ENCODE peak calls at places on chromosomes 3 and 15, in nine cellular contexts. E is coronary artery, Q is breast epithelium, A is stomach, Z is OCI-LY7, K is left ventricle myocardium inferior, D is brain microvascular endothelial cell, U is heart right ventricle, F is ovary. W is an unnamed sample.

GRCh38 chr3:159208080-159208479 is 406.2 kb downstream of the MFSD1 start:
- DNase-seq in E (no peak), Q (no peak), A (no peak), Z (no peak), K (no peak), D (no peak), U (no peak), F (no peak), W (no peak)

GRCh38 chr3:124834723-124835718 is 52.1 kb downstream of the ITGB5 start:
- DNase-seq in E (peak), Q (peak), A (peak), Z (peak), K (peak), D (peak), U (no peak), F (peak), W (no peak)

GRCh38 chr3:153961498-153961897 is 159.7 kb upstream of the ARHGEF26 start:
- DNase-seq in E (no peak), Q (no peak), A (no peak), Z (no peak), K (no peak), D (no peak), U (no peak), F (no peak), W (no peak)

GRCh38 chr15:40770147-40770721 is 454 bp downstream of the C15orf62 start:
- DNase-seq in E (no peak), Q (no peak), A (peak), Z (peak), K (no peak), D (no peak), U (no peak), F (no peak), W (no peak)

GRCh38 chr15:101411085-101411484 is 78.4 kb downstream of the PCSK6 start:
- DNase-seq in E (peak), Q (no peak), A (peak), Z (no peak), K (no peak), D (no peak), U (no peak), F (no peak), W (no peak)

GRCh38 chr3:17257269-17257668 is 372.5 kb downstream of the PLCL2 start:
- DNase-seq in E (no peak), Q (no peak), A (no peak), Z (no peak), K (no peak), D (no peak), U (no peak), F (no peak), W (no peak)

GRCh38 chr3:51684971-51685751 is 14.1 kb downstream of the TEX264 start:
- DNase-seq in E (no peak), Q (no peak), A (no peak), Z (no peak), K (no peak), D (no peak), U (no peak), F (no peak), W (no peak)

GRCh38 chr15:28942046-28942445 is 56.3 kb downstream of the APBA2 start:
- DNase-seq in E (peak), Q (no peak), A (peak), Z (no peak), K (no peak), D (no peak), U (no peak), F (no peak), W (no peak)

GRCh38 chr3:53680026-53680425 is 166.2 kb downstream of the CHDH start:
- DNase-seq in E (no peak), Q (no peak), A (no peak), Z (no peak), K (peak), D (no peak), U (no peak), F (peak), W (no peak)

GRCh38 chr3:171811059-171811912 is 1.0 kb upstream of the PLD1 start:
- DNase-seq in E (no peak), Q (no peak), A (no peak), Z (no peak), K (no peak), D (peak), U (no peak), F (no peak), W (no peak)

GRCh38 chr3:168722091-168722490 is 626.4 kb upstream of the GOLIM4 start:
- DNase-seq in E (no peak), Q (no peak), A (no peak), Z (no peak), K (no peak), D (peak), U (no peak), F (no peak), W (no peak)

GRCh38 chr15:45892182-45892581 is 257.4 kb downstream of the SQOR start:
- DNase-seq in E (no peak), Q (no peak), A (no peak), Z (no peak), K (no peak), D (no peak), U (no peak), F (no peak), W (no peak)

GRCh38 chr3:9776896-9777694 is 7.3 kb upstream of the CAMK1 start:
- DNase-seq in E (no peak), Q (no peak), A (no peak), Z (no peak), K (no peak), D (no peak), U (no peak), F (no peak), W (no peak)

GRCh38 chr15:50880651-50881114 is 27.8 kb upstream of the AP4E1 start:
- DNase-seq in E (no peak), Q (no peak), A (no peak), Z (peak), K (no peak), D (no peak), U (no peak), F (no peak), W (no peak)
- H3K27ac ChIP-seq in E (no peak), Q (no peak), A (no peak), Z (peak), K (no peak), D (peak), U (peak), F (no peak), W (no peak)

GRCh38 chr3:146469206-146470017 is at the start of gene PLSCR2:
- DNase-seq in E (peak), Q (peak), A (peak), Z (peak), K (peak), D (no peak), U (peak), F (peak), W (peak)
- H3K27ac ChIP-seq in E (peak), Q (peak), A (peak), Z (peak), K (peak), D (no peak), U (peak), F (no peak), W (no peak)

GRCh38 chr3:188978772-188979171 is 193.0 kb upstream of the TPRG1 start:
- DNase-seq in E (no peak), Q (no peak), A (no peak), Z (no peak), K (no peak), D (peak), U (no peak), F (peak), W (no peak)

GRCh38 chr3:188975612-188976314 is 196.0 kb upstream of the TPRG1 start:
- DNase-seq in E (no peak), Q (no peak), A (no peak), Z (no peak), K (no peak), D (peak), U (no peak), F (no peak), W (no peak)

GRCh38 chr3:188976407-188976806 is 195.4 kb upstream of the TPRG1 start:
- DNase-seq in E (no peak), Q (no peak), A (no peak), Z (no peak), K (no peak), D (no peak), U (no peak), F (no peak), W (no peak)

GRCh38 chr3:188972313-188972712 is 199.5 kb upstream of the TPRG1 start:
- DNase-seq in E (no peak), Q (no peak), A (no peak), Z (no peak), K (no peak), D (no peak), U (no peak), F (no peak), W (no peak)

DNA sequence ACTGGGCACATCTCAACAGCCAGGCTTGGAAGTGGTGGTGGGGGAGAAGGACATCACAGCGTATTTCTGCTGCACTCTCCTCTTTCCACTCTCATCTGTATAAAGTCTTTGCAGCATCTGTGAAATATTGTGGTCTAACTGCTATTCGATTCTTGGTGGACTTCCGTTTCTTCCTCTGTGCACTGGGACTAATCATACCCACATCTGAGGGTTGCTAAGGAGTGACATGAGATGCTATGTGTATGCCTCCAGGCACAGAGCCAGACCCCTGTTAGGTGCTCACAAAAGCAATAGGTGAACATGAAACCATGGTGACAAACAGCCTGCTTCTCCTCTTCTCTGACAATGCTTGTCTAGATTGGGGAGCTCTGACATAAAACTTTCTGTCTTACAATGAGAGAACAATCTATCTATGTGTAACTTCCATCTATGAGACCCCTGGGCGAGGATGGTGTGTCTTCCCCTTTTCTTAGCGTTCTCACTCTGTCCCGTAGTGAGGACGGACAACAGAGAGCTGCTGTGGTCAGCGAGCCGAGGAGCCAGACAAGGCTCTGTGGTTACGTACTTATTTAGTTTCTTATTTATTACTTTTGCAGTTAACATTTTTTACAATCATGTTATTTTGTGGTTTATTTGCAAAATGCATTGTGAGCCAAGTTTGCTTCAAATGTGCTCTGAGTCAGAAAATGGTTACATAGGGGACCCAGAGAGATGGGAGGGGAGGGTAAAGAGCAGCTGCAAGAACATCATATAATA is 196.7 kb upstream of the TPRG1 start:
- DNase-seq in E (no peak), Q (no peak), A (no peak), Z (no peak), K (no peak), D (no peak), U (no peak), F (no peak), W (no peak)
- H3K27ac ChIP-seq in E (no peak), Q (peak), A (peak), Z (no peak), K (no peak), D (no peak), U (peak), F (no peak), W (no peak)

GRCh38 chr3:14410106-14410500 is 7.7 kb downstream of the SLC6A6 start:
- DNase-seq in E (no peak), Q (no peak), A (no peak), Z (no peak), K (no peak), D (no peak), U (no peak), F (no peak), W (no peak)

GRCh38 chr3:14410501-14411165 is 8.2 kb downstream of the SLC6A6 start:
- DNase-seq in E (no peak), Q (no peak), A (peak), Z (peak), K (no peak), D (peak), U (no peak), F (no peak), W (no peak)

GRCh38 chr3:14411988-14412387 is 9.6 kb downstream of the SLC6A6 start:
- DNase-seq in E (no peak), Q (no peak), A (no peak), Z (no peak), K (no peak), D (no peak), U (no peak), F (no peak), W (no peak)

GRCh38 chr3:14412831-14413380 is 10.5 kb downstream of the SLC6A6 start:
- DNase-seq in E (no peak), Q (no peak), A (no peak), Z (no peak), K (no peak), D (no peak), U (peak), F (peak), W (no peak)

GRCh38 chr3:14411166-14411526 is 8.7 kb downstream of the SLC6A6 start:
- DNase-seq in E (no peak), Q (no peak), A (peak), Z (no peak), K (no peak), D (no peak), U (no peak), F (no peak), W (no peak)
- H3K27ac ChIP-seq in E (no peak), Q (peak), A (peak), Z (peak), K (no peak), D (peak), U (no peak), F (no peak), W (no peak)

GRCh38 chr3:128296469-128297251 is 143.4 kb downstream of the EEFSEC start:
- DNase-seq in E (peak), Q (no peak), A (peak), Z (no peak), K (peak), D (no peak), U (peak), F (no peak), W (no peak)

GRCh38 chr3:128290484-128290883 is 137.2 kb downstream of the EEFSEC start:
- DNase-seq in E (no peak), Q (no peak), A (no peak), Z (no peak), K (no peak), D (no peak), U (no peak), F (no peak), W (no peak)

GRCh38 chr3:128294999-128295468 is 141.8 kb downstream of the EEFSEC start:
- DNase-seq in E (peak), Q (no peak), A (no peak), Z (peak), K (no peak), D (no peak), U (no peak), F (no peak), W (no peak)

GRCh38 chr3:128297401-128298138 is 144.3 kb downstream of the EEFSEC start:
- DNase-seq in E (peak), Q (no peak), A (peak), Z (no peak), K (no peak), D (no peak), U (no peak), F (no peak), W (no peak)

GRCh38 chr3:128293930-128294329 is 140.6 kb downstream of the EEFSEC start:
- DNase-seq in E (peak), Q (no peak), A (no peak), Z (no peak), K (no peak), D (no peak), U (no peak), F (no peak), W (no peak)
- H3K27ac ChIP-seq in E (no peak), Q (no peak), A (no peak), Z (no peak), K (peak), D (no peak), U (peak), F (no peak), W (no peak)

GRCh38 chr3:129131465-129132088 is 10.0 kb upstream of the RAB43 start:
- DNase-seq in E (no peak), Q (no peak), A (no peak), Z (no peak), K (no peak), D (no peak), U (no peak), F (no peak), W (no peak)
- H3K27ac ChIP-seq in E (no peak), Q (no peak), A (no peak), Z (no peak), K (no peak), D (no peak), U (no peak), F (no peak), W (no peak)

GRCh38 chr3:117398166-117398954 is 688.8 kb downstream of the TUSC7 start:
- DNase-seq in E (no peak), Q (no peak), A (no peak), Z (no peak), K (no peak), D (no peak), U (no peak), F (no peak), W (peak)
- H3K27ac ChIP-seq in E (no peak), Q (no peak), A (no peak), Z (no peak), K (no peak), D (no peak), U (no peak), F (no peak), W (peak)

GRCh38 chr15:58474741-58475323 is 43.0 kb downstream of the LIPC start:
- DNase-seq in E (no peak), Q (no peak), A (no peak), Z (no peak), K (no peak), D (no peak), U (no peak), F (no peak), W (no peak)

GRCh38 chr15:58478579-58478978 is 46.8 kb downstream of the LIPC start:
- DNase-seq in E (no peak), Q (no peak), A (no peak), Z (no peak), K (no peak), D (no peak), U (no peak), F (no peak), W (no peak)

GRCh38 chr15:58476525-58477162 is 44.9 kb downstream of the LIPC start:
- DNase-seq in E (no peak), Q (no peak), A (no peak), Z (no peak), K (no peak), D (no peak), U (no peak), F (no peak), W (no peak)

GRCh38 chr15:58475573-58476524 is 44.1 kb downstream of the LIPC start:
- DNase-seq in E (no peak), Q (no peak), A (no peak), Z (peak), K (no peak), D (no peak), U (no peak), F (no peak), W (no peak)

DNA sequence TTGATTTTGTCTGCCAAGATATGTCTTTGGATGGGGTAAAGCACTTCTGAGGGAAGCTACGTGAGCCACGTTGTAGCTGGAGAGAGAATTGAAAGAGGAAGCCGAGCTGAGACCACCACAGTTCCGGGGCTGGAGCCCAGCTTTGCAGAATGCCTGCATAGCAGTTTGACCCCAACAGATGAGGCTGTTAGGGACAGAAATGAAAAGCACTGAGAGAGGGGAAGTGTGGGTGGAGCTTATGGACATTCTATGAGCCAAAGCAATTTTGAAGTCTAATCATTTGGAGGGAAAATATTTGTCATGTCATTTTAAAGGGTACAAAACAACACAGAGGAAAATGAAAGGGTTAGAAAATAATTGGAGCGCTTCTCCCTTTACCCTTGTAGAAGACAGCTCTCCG is 45.4 kb downstream of the LIPC start:
- DNase-seq in E (no peak), Q (no peak), A (no peak), Z (peak), K (no peak), D (no peak), U (no peak), F (no peak), W (no peak)
- H3K27ac ChIP-seq in E (no peak), Q (peak), A (no peak), Z (no peak), K (peak), D (no peak), U (peak), F (no peak), W (no peak)